ENCODE peak calls at places on chromosomes 4 and X, in nine cellular contexts. S is nucleus accumbens; V is stimulated activated CD8-positive, alpha-beta memory T cell treated with anti-CD3 and anti-CD28 coated beads, Interleukin-7, amount 100 ng/mL, for 24 hours; N is astrocyte of the hippocampus; L is suprapubic skin; J is adipocyte; Z is naive B cell; P is tibial nerve; A is mucosa of gallbladder. K is an unnamed sample.

GRCh38 chrX:40683245-40683644 is 35.9 kb upstream of the CXorf38 start:
- DNase-seq in S (no peak), V (no peak), N (no peak), L (no peak), J (no peak), Z (no peak), P (no peak), A (no peak), K (no peak)

GRCh38 chr4:1299301-1299860 is 9.7 kb downstream of the MAEA start:
- DNase-seq in S (no peak), V (no peak), N (no peak), L (no peak), J (no peak), Z (no peak), P (no peak), A (no peak), K (no peak)

GRCh38 chr4:22573198-22573597 is 57.3 kb upstream of the ADGRA3 start:
- DNase-seq in S (peak; percentile 5), V (no peak), N (peak; percentile 86), L (no peak), J (peak; percentile 3), Z (no peak), P (peak; percentile 28), A (peak; percentile 44), K (peak; percentile 1)

GRCh38 chr4:153643406-153644016 is 40.6 kb upstream of the TLR2 start:
- DNase-seq in S (no peak), V (no peak), N (peak; percentile 50), L (no peak), J (peak; percentile 49), Z (peak; percentile 72), P (no peak), A (no peak), K (peak; percentile 54)

GRCh38 chr4:70721747-70722146 is at the start of gene RUFY3:
- DNase-seq in S (peak; percentile 21), V (no peak), N (peak; percentile 94), L (no peak), J (peak; percentile 93), Z (no peak), P (peak; percentile 61), A (peak; percentile 48), K (no peak)

GRCh38 chr4:154838694-154839093 is 57.6 kb downstream of the RBM46 start:
- DNase-seq in S (no peak), V (no peak), N (no peak), L (no peak), J (no peak), Z (no peak), P (no peak), A (no peak), K (no peak)

GRCh38 chr4:187586892-187587291 is 408.7 kb upstream of the ZFP42 start:
- DNase-seq in S (no peak), V (no peak), N (peak; percentile 20), L (no peak), J (no peak), Z (no peak), P (no peak), A (no peak), K (no peak)

GRCh38 chrX:149010026-149010898 is 494.8 kb downstream of the IDS start:
- DNase-seq in S (no peak), V (no peak), N (no peak), L (no peak), J (no peak), Z (no peak), P (no peak), A (no peak), K (no peak)

GRCh38 chrX:130770615-130771014 is 132.4 kb downstream of the ENOX2 start:
- DNase-seq in S (no peak), V (no peak), N (peak; percentile 40), L (no peak), J (peak; percentile 44), Z (no peak), P (no peak), A (no peak), K (peak; percentile 76)

GRCh38 chrX:6292599-6292998 is 63.9 kb upstream of the NLGN4X start:
- DNase-seq in S (no peak), V (no peak), N (no peak), L (no peak), J (no peak), Z (no peak), P (no peak), A (no peak), K (no peak)

GRCh38 chr4:54495091-54495490 is 162.7 kb upstream of the KIT start:
- DNase-seq in S (no peak), V (no peak), N (peak; percentile 37), L (no peak), J (peak; percentile 36), Z (no peak), P (no peak), A (no peak), K (peak; percentile 38)

GRCh38 chr4:137663376-137664054 is 131.2 kb upstream of the PCDH18 start:
- DNase-seq in S (no peak), V (no peak), N (no peak), L (no peak), J (peak; percentile 46), Z (no peak), P (no peak), A (no peak), K (no peak)

GRCh38 chr4:169621754-169622481 is 1.5 kb downstream of the CLCN3 start:
- DNase-seq in S (no peak), V (no peak), N (peak; percentile 29), L (no peak), J (peak; percentile 70), Z (peak; percentile 28), P (no peak), A (no peak), K (peak; percentile 58)

K was measured in mammary epithelial cell.